ENCODE peak calls at places on chromosome 18, in seven cellular contexts. One of them, this sample, is unnamed.

GRCh38 chr18:42078711-42079110 is 123.7 kb downstream of the PIK3C3 start:
- DNase-seq in CD8-positive, alpha-beta T cell: no peak
- DNase-seq in brain microvascular endothelial cell: peak; percentile 47
- DNase-seq in dorsolateral prefrontal cortex: no peak
- DNase-seq in AG04450: peak; percentile 2
- DNase-seq in psoas muscle: no peak
- DNase-seq in fibroblast of lung: peak; percentile 51
- DNase-seq in this sample: no peak

GRCh38 chr18:77622009-77622692 is 372.5 kb downstream of the GALR1 start:
- DNase-seq in brain microvascular endothelial cell: no peak
- DNase-seq in dorsolateral prefrontal cortex: no peak
- DNase-seq in CD8-positive, alpha-beta T cell: no peak
- DNase-seq in psoas muscle: no peak
- DNase-seq in AG04450: no peak
- DNase-seq in fibroblast of lung: no peak
- DNase-seq in this sample: no peak

GRCh38 chr18:48446582-48447225 is 37.5 kb upstream of the ZBTB7C start:
- DNase-seq in fibroblast of lung: peak; percentile 70
- DNase-seq in psoas muscle: peak; percentile 91
- DNase-seq in CD8-positive, alpha-beta T cell: peak; percentile 52
- DNase-seq in AG04450: peak; percentile 26
- DNase-seq in dorsolateral prefrontal cortex: peak; percentile 82
- DNase-seq in brain microvascular endothelial cell: peak; percentile 65
- DNase-seq in this sample: peak; percentile 94

GRCh38 chr18:5455644-5456043 is 88.2 kb downstream of the EPB41L3 start:
- DNase-seq in AG04450: peak; percentile 52
- DNase-seq in brain microvascular endothelial cell: peak; percentile 81
- DNase-seq in CD8-positive, alpha-beta T cell: no peak
- DNase-seq in fibroblast of lung: peak; percentile 66
- DNase-seq in psoas muscle: no peak
- DNase-seq in dorsolateral prefrontal cortex: no peak
- DNase-seq in this sample: no peak

GRCh38 chr18:62555135-62555534 is 32.3 kb downstream of the ZCCHC2 start:
- DNase-seq in brain microvascular endothelial cell: peak; percentile 4
- DNase-seq in dorsolateral prefrontal cortex: no peak
- DNase-seq in fibroblast of lung: peak; percentile 49
- DNase-seq in CD8-positive, alpha-beta T cell: no peak
- DNase-seq in AG04450: no peak
- DNase-seq in psoas muscle: no peak
- DNase-seq in this sample: no peak

GRCh38 chr18:22088029-22088428 is 81.4 kb upstream of the GATA6 start:
- DNase-seq in brain microvascular endothelial cell: no peak
- DNase-seq in psoas muscle: no peak
- DNase-seq in CD8-positive, alpha-beta T cell: no peak
- DNase-seq in fibroblast of lung: no peak
- DNase-seq in AG04450: no peak
- DNase-seq in dorsolateral prefrontal cortex: no peak
- DNase-seq in this sample: no peak

GRCh38 chr18:22504665-22505064 is 87.0 kb upstream of the CTAGE1 start:
- DNase-seq in AG04450: no peak
- DNase-seq in brain microvascular endothelial cell: no peak
- DNase-seq in psoas muscle: no peak
- DNase-seq in fibroblast of lung: peak; percentile 65
- DNase-seq in CD8-positive, alpha-beta T cell: no peak
- DNase-seq in dorsolateral prefrontal cortex: no peak
- DNase-seq in this sample: no peak

GRCh38 chr18:13147146-13147545 is 71.4 kb upstream of the LDLRAD4 start:
- DNase-seq in brain microvascular endothelial cell: no peak
- DNase-seq in fibroblast of lung: no peak
- DNase-seq in CD8-positive, alpha-beta T cell: no peak
- DNase-seq in psoas muscle: no peak
- DNase-seq in dorsolateral prefrontal cortex: no peak
- DNase-seq in AG04450: no peak
- DNase-seq in this sample: no peak

GRCh38 chr18:13269599-13270011 is 51.0 kb downstream of the LDLRAD4 start:
- DNase-seq in CD8-positive, alpha-beta T cell: no peak
- DNase-seq in dorsolateral prefrontal cortex: peak; percentile 73
- DNase-seq in AG04450: no peak
- DNase-seq in psoas muscle: no peak
- DNase-seq in fibroblast of lung: no peak
- DNase-seq in brain microvascular endothelial cell: no peak
- DNase-seq in this sample: peak; percentile 78

GRCh38 chr18:80208620-80209019 is 38.7 kb downstream of the PARD6G start:
- DNase-seq in dorsolateral prefrontal cortex: no peak
- DNase-seq in fibroblast of lung: no peak
- DNase-seq in psoas muscle: no peak
- DNase-seq in CD8-positive, alpha-beta T cell: no peak
- DNase-seq in brain microvascular endothelial cell: no peak
- DNase-seq in AG04450: no peak
- DNase-seq in this sample: no peak

GRCh38 chr18:57404345-57404744 is 30.8 kb upstream of the ONECUT2 start:
- DNase-seq in psoas muscle: no peak
- DNase-seq in brain microvascular endothelial cell: no peak
- DNase-seq in dorsolateral prefrontal cortex: no peak
- DNase-seq in CD8-positive, alpha-beta T cell: no peak
- DNase-seq in fibroblast of lung: no peak
- DNase-seq in AG04450: no peak
- DNase-seq in this sample: no peak
- H3K27me3 ChIP-seq in psoas muscle: no peaks in the 10 kb centered on the region
- H3K27me3 ChIP-seq in brain microvascular endothelial cell: no peaks in the 10 kb centered on the region
- H3K27me3 ChIP-seq in dorsolateral prefrontal cortex: no peaks in the 10 kb centered on the region
- H3K27me3 ChIP-seq in CD8-positive, alpha-beta T cell: no peaks in the 10 kb centered on the region
- H3K27me3 ChIP-seq in fibroblast of lung: no peaks in the 10 kb centered on the region
- H3K27me3 ChIP-seq in AG04450: no peaks in the 10 kb centered on the region
- H3K27me3 ChIP-seq in this sample: no peaks in the 10 kb centered on the region

DNA sequence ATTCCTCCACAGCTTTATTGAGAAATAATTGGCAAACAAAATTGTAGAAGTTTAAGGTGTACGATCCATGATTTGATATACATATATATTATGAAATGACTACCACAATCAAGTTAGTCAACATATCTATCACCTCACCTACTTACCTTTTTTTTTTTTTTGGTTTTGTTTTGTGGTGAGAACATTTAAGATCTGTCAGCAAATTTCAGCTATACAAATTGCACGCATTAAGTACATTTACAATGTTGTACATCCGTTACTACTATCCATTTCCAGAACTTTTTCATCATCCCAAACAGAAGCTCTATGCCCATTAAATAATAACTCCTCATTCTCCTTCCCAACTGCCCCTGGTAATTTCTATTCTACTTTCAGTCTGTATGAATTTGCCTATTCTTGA is 37.4 kb upstream of the ADCYAP1 start:
- DNase-seq in psoas muscle: no peak
- DNase-seq in CD8-positive, alpha-beta T cell: no peak
- DNase-seq in AG04450: no peak
- DNase-seq in dorsolateral prefrontal cortex: no peak
- DNase-seq in brain microvascular endothelial cell: no peak
- DNase-seq in fibroblast of lung: no peak
- DNase-seq in this sample: no peak
- H3K27me3 ChIP-seq in psoas muscle: no peaks in the 10 kb centered on the region
- H3K27me3 ChIP-seq in CD8-positive, alpha-beta T cell: no peaks in the 10 kb centered on the region
- H3K27me3 ChIP-seq in AG04450: peaks cover 5% of the 10 kb centered on the region
- H3K27me3 ChIP-seq in dorsolateral prefrontal cortex: no peaks in the 10 kb centered on the region
- H3K27me3 ChIP-seq in brain microvascular endothelial cell: peaks cover 2% of the 10 kb centered on the region
- H3K27me3 ChIP-seq in fibroblast of lung: peaks cover 2% of the 10 kb centered on the region
- H3K27me3 ChIP-seq in this sample: no peaks in the 10 kb centered on the region

GRCh38 chr18:24420551-24420950 is 5.9 kb upstream of the IMPACT start:
- DNase-seq in AG04450: no peak
- DNase-seq in fibroblast of lung: no peak
- DNase-seq in dorsolateral prefrontal cortex: no peak
- DNase-seq in brain microvascular endothelial cell: no peak
- DNase-seq in CD8-positive, alpha-beta T cell: no peak
- DNase-seq in psoas muscle: no peak
- DNase-seq in this sample: no peak
- H3K27me3 ChIP-seq in AG04450: peaks cover 10% of the 10 kb centered on the region
- H3K27me3 ChIP-seq in fibroblast of lung: peaks cover 7% of the 10 kb centered on the region
- H3K27me3 ChIP-seq in dorsolateral prefrontal cortex: no peaks in the 10 kb centered on the region
- H3K27me3 ChIP-seq in brain microvascular endothelial cell: no peaks in the 10 kb centered on the region
- H3K27me3 ChIP-seq in CD8-positive, alpha-beta T cell: peaks cover 3% of the 10 kb centered on the region
- H3K27me3 ChIP-seq in psoas muscle: no peaks in the 10 kb centered on the region
- H3K27me3 ChIP-seq in this sample: no peaks in the 10 kb centered on the region

DNA sequence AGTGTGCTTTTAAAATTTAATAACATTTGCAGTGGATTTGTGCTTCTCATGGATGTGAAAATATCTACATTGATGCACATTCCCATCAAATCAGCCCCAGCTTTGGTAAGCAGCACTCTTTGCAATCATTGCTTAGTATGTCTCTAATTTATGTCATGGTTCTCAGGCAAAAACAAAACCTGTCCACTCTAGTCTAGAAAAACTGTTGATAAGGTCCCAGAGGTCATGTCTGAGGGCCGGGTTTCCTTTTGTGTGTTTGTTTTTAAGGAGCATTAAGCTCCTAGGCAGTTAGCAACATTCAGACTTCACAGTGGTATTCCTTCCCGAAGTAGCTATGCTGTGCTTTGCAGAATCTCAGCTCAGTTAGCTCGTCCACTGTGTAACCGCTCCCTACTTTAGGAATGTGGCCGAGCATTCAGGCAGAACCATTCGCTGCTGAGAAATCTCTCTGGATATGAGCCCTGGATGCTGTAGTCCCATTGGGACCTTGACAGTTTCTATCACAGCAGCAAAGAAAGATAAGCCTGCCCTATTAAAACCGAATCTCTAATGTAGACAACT is 4.0 kb downstream of the DIPK1C start:
- DNase-seq in CD8-positive, alpha-beta T cell: no peak
- DNase-seq in fibroblast of lung: no peak
- DNase-seq in brain microvascular endothelial cell: no peak
- DNase-seq in psoas muscle: no peak
- DNase-seq in dorsolateral prefrontal cortex: no peak
- DNase-seq in AG04450: no peak
- DNase-seq in this sample: no peak
- H3K27me3 ChIP-seq in CD8-positive, alpha-beta T cell: peaks cover 6% of the 10 kb centered on the region
- H3K27me3 ChIP-seq in fibroblast of lung: peaks cover 8% of the 10 kb centered on the region
- H3K27me3 ChIP-seq in brain microvascular endothelial cell: peaks cover 28% of the 10 kb centered on the region
- H3K27me3 ChIP-seq in psoas muscle: no peaks in the 10 kb centered on the region
- H3K27me3 ChIP-seq in dorsolateral prefrontal cortex: peaks cover 8% of the 10 kb centered on the region
- H3K27me3 ChIP-seq in AG04450: peaks cover 40% of the 10 kb centered on the region
- H3K27me3 ChIP-seq in this sample: no peaks in the 10 kb centered on the region

This sample was measured in aorta.